ENCODE peak calls at places on chromosomes 1 and 21, in nine cellular contexts. Q is NCI-H524; D is C1 segment of cervical spinal cord; J is stimulated activated CD4-positive, alpha-beta T cell treated with anti-CD3 and anti-CD28 coated beads, Interleukin-1b, Interleukin-23, amount 100 ng/mL, for 24 hours; H is stromal cell of bone marrow; P is NCI-H2107; X is NCI-H1105; K is amniotic stem cell; F is GM04503. Y is an unnamed sample.

GRCh38 chr21:33372582-33372981 is 30.6 kb upstream of the IFNGR2 start:
- DNase-seq in Q (no peak), D (no peak), J (no peak), H (no peak), P (no peak), X (no peak), K (no peak), F (no peak), Y (no peak)

GRCh38 chr1:27284425-27285287 is 37.3 kb upstream of the TMEM222 start:
- DNase-seq in Q (peak), D (peak), J (peak), H (peak), P (peak), X (peak), K (peak), F (no peak), Y (peak)

GRCh38 chr1:173205146-173206051 is 1.7 kb downstream of the TNFSF4 start:
- DNase-seq in Q (no peak), D (no peak), J (no peak), H (no peak), P (no peak), X (no peak), K (no peak), F (peak), Y (no peak)

GRCh38 chr1:115867216-115867615 is 26.3 kb upstream of the NHLH2 start:
- DNase-seq in Q (no peak), D (no peak), J (no peak), H (peak), P (no peak), X (no peak), K (no peak), F (no peak), Y (no peak)

GRCh38 chr1:221782970-221783369 is 41.1 kb upstream of the DUSP10 start:
- DNase-seq in Q (no peak), D (no peak), J (no peak), H (no peak), P (no peak), X (no peak), K (no peak), F (no peak), Y (no peak)

GRCh38 chr1:9787702-9788101 is 36.1 kb downstream of the CLSTN1 start:
- DNase-seq in Q (no peak), D (no peak), J (no peak), H (no peak), P (no peak), X (no peak), K (no peak), F (no peak), Y (no peak)

GRCh38 chr1:76867342-76868130 is at the start of gene ST6GALNAC5:
- DNase-seq in Q (peak), D (peak), J (no peak), H (no peak), P (no peak), X (peak), K (no peak), F (no peak), Y (no peak)

GRCh38 chr1:154469844-154470417 is 32.1 kb upstream of the TDRD10 start:
- DNase-seq in Q (no peak), D (no peak), J (no peak), H (no peak), P (no peak), X (no peak), K (no peak), F (no peak), Y (no peak)

GRCh38 chr1:64734289-64734652 is 10.6 kb upstream of the RAVER2 start:
- DNase-seq in Q (no peak), D (no peak), J (no peak), H (no peak), P (no peak), X (no peak), K (no peak), F (no peak), Y (no peak)

GRCh38 chr21:42436914-42437313 is 33.2 kb downstream of the UBASH3A start:
- DNase-seq in Q (no peak), D (no peak), J (no peak), H (no peak), P (no peak), X (no peak), K (no peak), F (no peak), Y (no peak)

GRCh38 chr1:162161921-162162550 is 92.5 kb downstream of the NOS1AP start:
- DNase-seq in Q (no peak), D (no peak), J (no peak), H (no peak), P (no peak), X (no peak), K (no peak), F (no peak), Y (no peak)

GRCh38 chr1:203537806-203538464 is 44.0 kb downstream of the OPTC start:
- DNase-seq in Q (no peak), D (no peak), J (no peak), H (no peak), P (no peak), X (no peak), K (no peak), F (no peak), Y (no peak)

GRCh38 chr1:45299981-45300668 is 26.6 kb upstream of the HPDL start:
- DNase-seq in Q (peak), D (peak), J (no peak), H (peak), P (peak), X (peak), K (peak), F (no peak), Y (no peak)

GRCh38 chr1:37905624-37906196 is 41.1 kb downstream of the INPP5B start:
- DNase-seq in Q (no peak), D (no peak), J (no peak), H (no peak), P (no peak), X (no peak), K (no peak), F (no peak), Y (no peak)

GRCh38 chr1:230122361-230123279 is 55.6 kb downstream of the GALNT2 start:
- DNase-seq in Q (no peak), D (no peak), J (no peak), H (no peak), P (no peak), X (no peak), K (no peak), F (no peak), Y (no peak)

GRCh38 chr1:210407207-210407886 is 78.6 kb downstream of the HHAT start:
- DNase-seq in Q (peak), D (peak), J (peak), H (no peak), P (peak), X (peak), K (peak), F (no peak), Y (peak)

GRCh38 chr21:22585558-22585957 is 1587.3 kb downstream of the NCAM2 start:
- DNase-seq in Q (no peak), D (no peak), J (no peak), H (no peak), P (no peak), X (no peak), K (no peak), F (no peak), Y (no peak)

GRCh38 chr1:21922103-21923014 is 14.8 kb downstream of the HSPG2 start:
- DNase-seq in Q (no peak), D (no peak), J (no peak), H (no peak), P (no peak), X (no peak), K (no peak), F (no peak), Y (no peak)